ENCODE peak calls at places on chromosome 11, in four cellular contexts. One of them, this sample, is unnamed.

GRCh38 chr11:32312865-32313403 is 122.4 kb downstream of the WT1 start:
- DNase-seq in uterus: peak; percentile 70
- DNase-seq in body of pancreas: peak; percentile 31
- DNase-seq in lung: peak; percentile 35
- DNase-seq in this sample: peak; percentile 17

GRCh38 chr11:108664730-108665525 is at the start of gene DDX10:
- DNase-seq in lung: peak; percentile 97
- DNase-seq in body of pancreas: peak; percentile 98
- DNase-seq in uterus: peak; percentile 99
- DNase-seq in this sample: peak; percentile 99

GRCh38 chr11:64854534-64855502 is 10.4 kb upstream of the CDC42BPG start:
- DNase-seq in body of pancreas: peak; percentile 79
- DNase-seq in uterus: peak; percentile 88
- DNase-seq in lung: peak; percentile 90
- DNase-seq in this sample: peak; percentile 95

GRCh38 chr11:114279778-114280532 is 16.2 kb upstream of the NNMT start:
- DNase-seq in uterus: no peak
- DNase-seq in body of pancreas: no peak
- DNase-seq in lung: peak; percentile 21
- DNase-seq in this sample: no peak

GRCh38 chr11:94585375-94585774 is 18.2 kb downstream of the PIWIL4 start:
- DNase-seq in uterus: no peak
- DNase-seq in lung: no peak
- DNase-seq in body of pancreas: no peak
- DNase-seq in this sample: no peak

GRCh38 chr11:125627236-125627910 is 2.4 kb downstream of the CHEK1 start:
- DNase-seq in uterus: no peak
- DNase-seq in body of pancreas: no peak
- DNase-seq in lung: no peak
- DNase-seq in this sample: no peak

GRCh38 chr11:113991170-113991569 is 16.3 kb downstream of the HTR3A start:
- DNase-seq in body of pancreas: peak; percentile 19
- DNase-seq in uterus: no peak
- DNase-seq in lung: no peak
- DNase-seq in this sample: no peak

GRCh38 chr11:48000432-48000831 is 20.1 kb downstream of the PTPRJ start:
- DNase-seq in lung: no peak
- DNase-seq in body of pancreas: no peak
- DNase-seq in uterus: no peak
- DNase-seq in this sample: no peak

GRCh38 chr11:13284776-13285588 is 7.4 kb downstream of the BMAL1 start:
- DNase-seq in body of pancreas: no peak
- DNase-seq in lung: no peak
- DNase-seq in uterus: no peak
- DNase-seq in this sample: no peak

GRCh38 chr11:86800076-86800955 is at the start of gene PRSS23:
- DNase-seq in uterus: peak; percentile 73
- DNase-seq in lung: peak; percentile 61
- DNase-seq in body of pancreas: peak; percentile 69
- DNase-seq in this sample: peak; percentile 47

DNA sequence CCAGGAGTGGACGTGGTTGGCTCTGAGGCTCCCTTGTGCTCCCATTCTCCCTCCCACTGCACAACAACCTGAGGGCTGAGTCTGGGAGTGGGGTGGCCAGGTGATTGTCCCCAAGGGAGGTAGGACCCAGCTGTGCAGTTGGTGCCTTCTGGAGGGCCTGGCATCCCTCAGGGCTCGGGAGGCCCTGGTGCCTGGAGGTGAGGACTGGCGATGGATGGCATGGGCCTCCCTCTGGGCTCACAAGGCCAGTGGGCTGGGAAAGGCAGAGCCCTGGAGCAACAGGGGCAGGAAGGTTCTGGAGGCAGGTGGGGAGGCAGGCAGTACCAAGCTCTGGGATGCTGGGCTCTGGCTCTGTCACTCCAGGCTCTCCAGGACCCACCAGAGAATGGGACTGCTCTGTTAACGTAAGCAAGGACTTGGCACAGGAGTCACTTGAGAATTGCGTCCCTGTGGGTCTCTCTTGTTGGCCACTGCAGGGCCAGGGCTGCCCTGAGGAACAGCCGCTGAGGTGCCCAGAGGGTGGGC is 114.2 kb downstream of the KCNQ1OT1 start:
- DNase-seq in body of pancreas: peak; percentile 1
- DNase-seq in lung: no peak
- DNase-seq in uterus: no peak
- DNase-seq in this sample: no peak
- H3K9me3 ChIP-seq in body of pancreas: no peaks in the 10 kb centered on the region
- H3K9me3 ChIP-seq in lung: no peaks in the 10 kb centered on the region
- H3K9me3 ChIP-seq in uterus: no peaks in the 10 kb centered on the region
- H3K9me3 ChIP-seq in this sample: no peaks in the 10 kb centered on the region

GRCh38 chr11:16171882-16172281 is 184.5 kb downstream of the SOX6 start:
- DNase-seq in uterus: no peak
- DNase-seq in lung: no peak
- DNase-seq in body of pancreas: no peak
- DNase-seq in this sample: no peak
- H3K36me3 ChIP-seq in uterus: no peaks in the 10 kb centered on the region
- H3K36me3 ChIP-seq in lung: no peaks in the 10 kb centered on the region
- H3K36me3 ChIP-seq in body of pancreas: no peaks in the 10 kb centered on the region
- H3K36me3 ChIP-seq in this sample: peaks cover 2% of the 10 kb centered on the region

GRCh38 chr11:55457641-55458040 is 89.9 kb downstream of the OR4A15 start:
- DNase-seq in body of pancreas: no peak
- DNase-seq in lung: no peak
- DNase-seq in uterus: no peak
- DNase-seq in this sample: no peak
- H3K9me3 ChIP-seq in body of pancreas: no peaks in the 10 kb centered on the region
- H3K9me3 ChIP-seq in lung: no peaks in the 10 kb centered on the region
- H3K9me3 ChIP-seq in uterus: no peaks in the 10 kb centered on the region
- H3K9me3 ChIP-seq in this sample: no peaks in the 10 kb centered on the region

GRCh38 chr11:71476031-71476430 is 23.0 kb downstream of the NADSYN1 start:
- DNase-seq in body of pancreas: no peak
- DNase-seq in uterus: no peak
- DNase-seq in lung: no peak
- DNase-seq in this sample: no peak

GRCh38 chr11:71473793-71474080 is 20.7 kb downstream of the NADSYN1 start:
- DNase-seq in body of pancreas: no peak
- DNase-seq in lung: no peak
- DNase-seq in uterus: no peak
- DNase-seq in this sample: no peak

GRCh38 chr11:71472941-71473792 is 20.2 kb downstream of the NADSYN1 start:
- DNase-seq in lung: no peak
- DNase-seq in body of pancreas: no peak
- DNase-seq in uterus: no peak
- DNase-seq in this sample: no peak

GRCh38 chr11:71474771-71475483 is 21.9 kb downstream of the NADSYN1 start:
- DNase-seq in body of pancreas: no peak
- DNase-seq in lung: no peak
- DNase-seq in uterus: no peak
- DNase-seq in this sample: no peak

GRCh38 chr11:71474141-71474770 is 21.3 kb downstream of the NADSYN1 start:
- DNase-seq in lung: no peak
- DNase-seq in uterus: no peak
- DNase-seq in body of pancreas: no peak
- DNase-seq in this sample: no peak
- H3K36me3 ChIP-seq in lung: peaks cover 66% of the 10 kb centered on the region
- H3K36me3 ChIP-seq in uterus: no peaks in the 10 kb centered on the region
- H3K36me3 ChIP-seq in body of pancreas: peaks cover 26% of the 10 kb centered on the region
- H3K36me3 ChIP-seq in this sample: peaks cover 18% of the 10 kb centered on the region

DNA sequence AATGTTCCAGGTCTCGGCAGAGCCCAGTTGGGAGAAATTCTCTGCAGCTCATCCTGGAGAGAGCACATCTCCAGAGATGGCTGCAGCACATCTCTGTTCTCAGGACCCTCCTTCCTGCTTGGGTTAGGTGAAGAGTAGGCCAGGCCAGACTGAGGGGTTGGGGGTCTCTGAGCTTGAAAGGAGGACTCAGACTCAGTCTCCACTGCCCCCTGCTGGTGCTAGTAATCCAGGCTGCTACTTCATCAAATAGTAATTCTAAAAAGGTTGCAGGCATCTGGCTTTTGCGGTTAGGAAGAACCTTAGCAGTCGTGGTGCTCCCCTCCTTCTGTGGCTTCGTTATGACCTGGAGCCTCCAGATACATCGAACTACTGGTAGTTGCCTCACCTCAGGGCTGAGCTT is 9.7 kb downstream of the TUB start:
- DNase-seq in lung: no peak
- DNase-seq in body of pancreas: peak; percentile 22
- DNase-seq in uterus: peak; percentile 45
- DNase-seq in this sample: no peak
- H3K9me3 ChIP-seq in lung: no peaks in the 10 kb centered on the region
- H3K9me3 ChIP-seq in body of pancreas: no peaks in the 10 kb centered on the region
- H3K9me3 ChIP-seq in uterus: no peaks in the 10 kb centered on the region
- H3K9me3 ChIP-seq in this sample: no peaks in the 10 kb centered on the region

This sample was measured in small intestine.